ENCODE peak calls at places on chromosomes 6 and 20, in eight cellular contexts. K is skeletal muscle cell, Z is tibial nerve, V is prostate gland, F is DMS153, M is iPS-NIHi11, U is COLO829, L is T-helper 1 cell. D is an unnamed sample.

GRCh38 chr20:19100975-19101374 is 111.5 kb upstream of the SLC24A3 start:
- DNase-seq in K (no peak), Z (no peak), V (no peak), F (no peak), M (no peak), U (no peak), L (no peak), D (no peak)

GRCh38 chr6:122048570-122048969 is 350.9 kb upstream of the HSF2 start:
- DNase-seq in K (no peak), Z (no peak), V (no peak), F (no peak), M (no peak), U (no peak), L (no peak), D (no peak)

GRCh38 chr6:130632897-130633296 is 194.3 kb upstream of the SMLR1 start:
- DNase-seq in K (no peak), Z (no peak), V (no peak), F (no peak), M (peak; percentile 30), U (no peak), L (no peak), D (no peak)

GRCh38 chr6:149362289-149362688 is 37.8 kb upstream of the SUMO4 start:
- DNase-seq in K (no peak), Z (no peak), V (no peak), F (no peak), M (no peak), U (no peak), L (no peak), D (no peak)

GRCh38 chr20:44581515-44581914 is 864 bp upstream of the PKIG start:
- DNase-seq in K (no peak), Z (no peak), V (no peak), F (no peak), M (no peak), U (peak; percentile 38), L (no peak), D (no peak)

GRCh38 chr6:142871910-142872331 is 73.1 kb downstream of the HIVEP2 start:
- DNase-seq in K (peak; percentile 81), Z (no peak), V (peak; percentile 29), F (no peak), M (no peak), U (peak; percentile 94), L (peak; percentile 44), D (peak; percentile 53)

GRCh38 chr6:121657972-121658371 is 222.5 kb downstream of the GJA1 start:
- DNase-seq in K (no peak), Z (no peak), V (no peak), F (no peak), M (no peak), U (no peak), L (no peak), D (no peak)

GRCh38 chr20:49043000-49043399 is 3.1 kb upstream of the CSE1L start:
- DNase-seq in K (no peak), Z (no peak), V (peak; percentile 10), F (no peak), M (no peak), U (no peak), L (no peak), D (no peak)

GRCh38 chr6:33314515-33314942 is 651 bp upstream of the TAPBP start:
- DNase-seq in K (no peak), Z (no peak), V (peak; percentile 57), F (peak; percentile 52), M (peak; percentile 22), U (peak; percentile 69), L (peak; percentile 73), D (peak; percentile 69)

GRCh38 chr20:44709797-44710196 is 5.4 kb upstream of the CCN5 start:
- DNase-seq in K (no peak), Z (no peak), V (no peak), F (no peak), M (no peak), U (no peak), L (no peak), D (no peak)

GRCh38 chr6:153956807-153957206 is 82.2 kb upstream of the OPRM1 start:
- DNase-seq in K (no peak), Z (no peak), V (no peak), F (no peak), M (no peak), U (peak; percentile 26), L (no peak), D (no peak)

GRCh38 chr20:37615507-37616425 is 78.1 kb upstream of the CTNNBL1 start:
- DNase-seq in K (no peak), Z (peak; percentile 19), V (peak; percentile 21), F (no peak), M (peak; percentile 77), U (peak; percentile 35), L (no peak), D (no peak)

GRCh38 chr6:128071212-128071611 is 170.4 kb upstream of the THEMIS start:
- DNase-seq in K (no peak), Z (no peak), V (no peak), F (no peak), M (no peak), U (no peak), L (no peak), D (no peak)